ENCODE peak calls at places on chromosomes 16 and 17, in seven cellular contexts. T is NCI-H2081 treated with DMSO at 0.1 percent for 48 hours; L is NK-92 treated with Interleukin-12 subunit alpha and Interleukin-12 subunit beta, amount 100 ng/mL, for 24 hours; U is RWPE1; O is H9; C is Panc1; S is effector memory CD4-positive, alpha-beta T cell. K is an unnamed sample.

GRCh38 chr17:65092262-65092661 is 35.7 kb upstream of the GNA13 start:
- DNase-seq in T (no peak), L (no peak), U (no peak), O (no peak), C (no peak), S (no peak), K (no peak)

GRCh38 chr17:42917236-42917603 is 16.6 kb downstream of the G6PC1 start:
- DNase-seq in T (no peak), L (no peak), U (no peak), O (peak), C (no peak), S (no peak), K (no peak)

GRCh38 chr17:42179335-42179734 is 1.6 kb downstream of the KCNH4 start:
- DNase-seq in T (no peak), L (no peak), U (no peak), O (no peak), C (no peak), S (no peak), K (no peak)

GRCh38 chr17:44539664-44540063 is 17.6 kb upstream of the FZD2 start:
- DNase-seq in T (no peak), L (no peak), U (no peak), O (peak), C (no peak), S (no peak), K (no peak)

GRCh38 chr16:85650864-85651811 is 37.6 kb downstream of the GINS2 start:
- DNase-seq in T (no peak), L (no peak), U (no peak), O (no peak), C (no peak), S (no peak), K (no peak)

GRCh38 chr16:46894011-46894672 is 10.0 kb downstream of the GPT2 start:
- DNase-seq in T (no peak), L (no peak), U (no peak), O (no peak), C (no peak), S (no peak), K (no peak)

GRCh38 chr16:28964527-28964926 is 10.1 kb upstream of the SPNS1 start:
- DNase-seq in T (no peak), L (no peak), U (no peak), O (no peak), C (no peak), S (no peak), K (no peak)

GRCh38 chr16:66871840-66872239 is 8.5 kb upstream of the PDP2 start:
- DNase-seq in T (no peak), L (no peak), U (no peak), O (no peak), C (no peak), S (no peak), K (no peak)

GRCh38 chr17:48717367-48718161 is 4.8 kb downstream of the PRAC1 start:
- DNase-seq in T (no peak), L (no peak), U (no peak), O (peak), C (no peak), S (no peak), K (no peak)

GRCh38 chr17:77185137-77185536 is 44.4 kb downstream of the SEC14L1 start:
- DNase-seq in T (no peak), L (no peak), U (no peak), O (no peak), C (no peak), S (no peak), K (no peak)

GRCh38 chr16:19691161-19691850 is 26.7 kb downstream of the KNOP1 start:
- DNase-seq in T (no peak), L (no peak), U (no peak), O (no peak), C (no peak), S (no peak), K (no peak)

GRCh38 chr16:66609139-66609510 is 4.6 kb downstream of the CMTM3 start:
- DNase-seq in T (no peak), L (no peak), U (no peak), O (no peak), C (no peak), S (no peak), K (no peak)

GRCh38 chr17:622356-622755 is 92.3 kb downstream of the VPS53 start:
- DNase-seq in T (no peak), L (no peak), U (no peak), O (no peak), C (no peak), S (no peak), K (no peak)

GRCh38 chr16:85002643-85003042 is 8.7 kb downstream of the ZDHHC7 start:
- DNase-seq in T (no peak), L (no peak), U (no peak), O (no peak), C (no peak), S (no peak), K (no peak)

K was measured in T follicular helper cell.